ENCODE peak calls at places on chromosomes 4 and X, in four cellular contexts. D is A549, N is HepG2, S is H1. V is an unnamed sample.

GRCh38 chr4:22733816-22734215 is 41.1 kb downstream of the GBA3 start:
- DNase-seq in S (no peak), D (no peak), N (no peak), V (no peak)

GRCh38 chrX:53095796-53096195 is 1.9 kb downstream of the KANTR start:
- DNase-seq in S (no peak), D (no peak), N (no peak), V (no peak)

GRCh38 chr4:1345905-1346780 is 865 bp upstream of the UVSSA start:
- DNase-seq in D (peak; percentile 24), N (peak; percentile 34), S (no peak), V (peak; percentile 63)

GRCh38 chr4:1351854-1352633 is 5.0 kb downstream of the UVSSA start:
- DNase-seq in D (peak; percentile 58), N (peak; percentile 52), S (peak; percentile 51), V (peak; percentile 80)

GRCh38 chr4:6992728-6993655 is 50.2 kb upstream of the TADA2B start:
- DNase-seq in N (no peak), D (no peak), S (no peak), V (no peak)

GRCh38 chrX:38095971-38096529 is 89.7 kb downstream of the SYTL5 start:
- DNase-seq in S (no peak), D (peak; percentile 1), N (no peak), V (no peak)

GRCh38 chr4:90328558-90328957 is 201.4 kb downstream of the CCSER1 start:
- DNase-seq in N (no peak), S (no peak), D (no peak), V (no peak)

GRCh38 chrX:67544281-67544680 is 460 bp downstream of the AR start:
- DNase-seq in D (no peak), S (no peak), N (no peak), V (no peak)

GRCh38 chr4:96194993-96195392 is 355.1 kb downstream of the PDHA2 start:
- DNase-seq in S (no peak), N (no peak), D (no peak), V (no peak)

GRCh38 chr4:70473691-70474090 is 1.7 kb downstream of the MUC7 start:
- DNase-seq in N (no peak), S (no peak), D (no peak), V (no peak)

GRCh38 chr4:10077101-10077491 is 39.5 kb downstream of the WDR1 start:
- DNase-seq in N (no peak), S (no peak), D (no peak), V (no peak)

GRCh38 chrX:28802625-28803024 is 215.4 kb downstream of the IL1RAPL1 start:
- DNase-seq in D (no peak), N (no peak), S (no peak), V (no peak)

GRCh38 chrX:105829006-105829405 is 6.7 kb downstream of the NRK start:
- DNase-seq in D (no peak), S (no peak), N (no peak), V (no peak)

GRCh38 chrX:41087219-41087618 is 2.0 kb downstream of the USP9X start:
- DNase-seq in N (no peak), S (no peak), D (no peak), V (no peak)

GRCh38 chr4:74410272-74410671 is 34.7 kb upstream of the AREG start:
- DNase-seq in S (no peak), N (no peak), D (no peak), V (no peak)

GRCh38 chrX:26952213-26952612 is 510.9 kb downstream of the PPP4R3C start:
- DNase-seq in S (no peak), D (no peak), N (no peak), V (no peak)

GRCh38 chr4:39044947-39045734 is 12.9 kb upstream of the TMEM156 start:
- DNase-seq in N (no peak), D (no peak), S (no peak), V (peak; percentile 76)

GRCh38 chr4:17324431-17324830 is 187.5 kb downstream of the QDPR start:
- DNase-seq in S (no peak), N (peak; percentile 12), D (no peak), V (peak; percentile 58)

GRCh38 chrX:105618393-105619101 is 203.8 kb upstream of the NRK start:
- DNase-seq in S (no peak), N (peak; percentile 2), D (no peak), V (no peak)

GRCh38 chr4:1768367-1769034 is 24.6 kb upstream of the FGFR3 start:
- DNase-seq in D (no peak), S (no peak), N (peak; percentile 35), V (no peak)

GRCh38 chrX:107936434-107936730 is 45.8 kb downstream of the TEX13B start:
- DNase-seq in N (no peak), D (no peak), S (no peak), V (no peak)

GRCh38 chrX:155643240-155643639 is 30.5 kb upstream of the TMLHE start:
- DNase-seq in D (no peak), S (no peak), N (no peak), V (no peak)

GRCh38 chrX:154032156-154032555 is 12.5 kb upstream of the IRAK1 start:
- DNase-seq in S (no peak), N (no peak), D (no peak), V (no peak)

GRCh38 chrX:3713937-3714434 is 537 bp upstream of the PRKX start:
- DNase-seq in S (no peak), N (no peak), D (no peak), V (no peak)

GRCh38 chr4:40473578-40474388 is 138.7 kb downstream of the CHRNA9 start:
- DNase-seq in S (no peak), D (no peak), N (peak; percentile 87), V (no peak)
- TF ChIP-seq JUN in S (no peak), D (no peak), N (no peak), V (no peak)

GRCh38 chr4:105624530-105624929 is 72.1 kb downstream of the ARHGEF38 start:
- DNase-seq in N (no peak), D (no peak), S (no peak), V (no peak)
- TF ChIP-seq RAD21 in N (no peak), D (no peak), S (no peak), V (no peak)

DNA sequence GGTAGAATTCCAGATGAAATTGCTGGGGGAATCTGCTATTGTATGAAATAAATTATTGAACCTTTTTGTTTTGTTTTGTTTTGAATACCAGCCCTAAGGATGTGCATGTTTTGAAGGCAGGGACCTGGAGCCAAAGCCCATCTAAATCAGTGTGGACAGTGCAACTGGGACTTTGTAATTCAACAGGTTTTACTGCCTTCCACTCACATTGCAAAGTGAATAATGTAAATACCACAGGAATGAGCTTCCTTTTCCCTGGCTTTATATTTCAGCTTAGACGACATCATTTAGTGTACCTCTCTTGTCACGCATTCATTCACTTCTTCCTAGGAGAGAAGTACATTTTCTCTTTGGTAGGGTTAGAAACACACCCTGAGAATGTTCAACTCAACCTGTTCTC is 795.0 kb downstream of the CENPC start:
- DNase-seq in S (no peak), N (no peak), D (no peak), V (no peak)
- TF ChIP-seq JUN in S (no peak), N (no peak), D (no peak), V (no peak)

GRCh38 chr4:84915396-84915780 is 51.1 kb downstream of the WDFY3 start:
- DNase-seq in S (no peak), D (no peak), N (no peak), V (no peak)
- TF ChIP-seq RAD21 in S (no peak), D (no peak), N (no peak), V (no peak)

GRCh38 chr4:78343682-78344081 is 207.9 kb upstream of the ANXA3 start:
- DNase-seq in S (no peak), D (no peak), N (no peak), V (no peak)
- TF ChIP-seq JUN in S (no peak), D (no peak), N (no peak), V (no peak)

GRCh38 chr4:167908816-167909215 is 183.5 kb upstream of the ANXA10 start:
- DNase-seq in D (no peak), N (no peak), S (no peak), V (no peak)

GRCh38 chr4:167906851-167907250 is 185.5 kb upstream of the ANXA10 start:
- DNase-seq in D (no peak), N (no peak), S (no peak), V (no peak)

DNA sequence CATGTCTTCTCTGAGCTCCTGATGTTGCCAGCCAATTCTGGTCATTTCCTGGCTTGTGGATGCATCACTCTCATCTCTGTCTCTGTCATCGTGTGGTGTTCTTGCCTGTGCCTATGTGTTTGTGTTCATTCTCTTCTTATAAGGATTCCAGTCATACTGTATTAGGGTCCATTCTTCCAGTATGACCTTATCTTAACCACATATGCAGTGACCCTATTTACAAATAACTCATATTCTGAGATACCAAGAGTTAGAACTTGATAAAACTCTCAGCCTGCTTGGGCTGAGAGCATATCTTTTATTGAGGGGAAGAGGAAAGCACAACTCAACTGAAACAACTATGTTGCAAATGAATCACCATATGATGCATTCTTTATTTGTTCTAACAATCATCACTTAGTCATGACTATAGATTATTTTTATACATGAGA is 189.0 kb upstream of the ANXA10 start:
- DNase-seq in N (no peak), S (no peak), D (peak; percentile 1), V (no peak)
- TF ChIP-seq RAD21 in N (no peak), S (no peak), D (no peak), V (no peak)

V was measured in K562.